ENCODE peak calls at places on chromosomes 12 and 14, in seven cellular contexts. D, N, Y, X, F, O and R are unnamed samples.

GRCh38 chr14:94051115-94051514 is 25.0 kb downstream of the OTUB2 start:
- DNase-seq in D (peak; percentile 34), O (peak; percentile 49), Y (no peak), N (peak; percentile 34), F (no peak), X (no peak), R (peak; percentile 59)

GRCh38 chr12:89919241-89919906 is 210.7 kb upstream of the ATP2B1 start:
- DNase-seq in F (no peak), X (no peak), N (no peak), Y (no peak), O (no peak), D (no peak), R (no peak)

GRCh38 chr12:106170285-106170684 is 31.5 kb upstream of the NUAK1 start:
- DNase-seq in N (peak; percentile 82), O (no peak), X (no peak), D (no peak), F (no peak), Y (no peak), R (no peak)

GRCh38 chr14:50453869-50454268 is 57.2 kb upstream of the CDKL1 start:
- DNase-seq in O (no peak), Y (no peak), X (no peak), F (no peak), D (no peak), N (no peak), R (no peak)

GRCh38 chr12:53486730-53487487 is 12.3 kb downstream of the MAP3K12 start:
- DNase-seq in N (no peak), O (no peak), F (no peak), Y (no peak), D (no peak), X (no peak), R (no peak)

GRCh38 chr12:118044577-118044976 is 16.4 kb downstream of the WSB2 start:
- DNase-seq in F (no peak), N (no peak), D (no peak), O (no peak), Y (no peak), X (no peak), R (no peak)

GRCh38 chr12:120820885-120821510 is 83.2 kb downstream of the SPPL3 start:
- DNase-seq in X (no peak), O (no peak), Y (no peak), N (no peak), F (peak; percentile 34), D (no peak), R (no peak)

GRCh38 chr14:38255408-38255672 is 553 bp downstream of the CLEC14A start:
- DNase-seq in D (peak; percentile 71), X (no peak), O (peak; percentile 16), Y (no peak), F (no peak), N (peak; percentile 24), R (no peak)

GRCh38 chr12:122354958-122355641 is 67.4 kb downstream of the CLIP1 start:
- DNase-seq in D (no peak), X (no peak), O (no peak), Y (no peak), F (no peak), N (no peak), R (no peak)

GRCh38 chr14:96309907-96310330 is 53.2 kb downstream of the ATG2B start:
- DNase-seq in F (no peak), Y (no peak), O (no peak), N (no peak), X (no peak), D (no peak), R (no peak)

GRCh38 chr14:30195946-30196345 is 268.3 kb upstream of the PRKD1 start:
- DNase-seq in X (no peak), O (no peak), Y (no peak), D (no peak), F (no peak), N (peak; percentile 23), R (no peak)

GRCh38 chr14:94640721-94641631 is 28.8 kb downstream of the SERPINA3 start:
- DNase-seq in O (no peak), X (no peak), F (no peak), Y (no peak), D (no peak), N (no peak), R (peak; percentile 54)

GRCh38 chr14:68210729-68211299 is 391.2 kb downstream of the RAD51B start:
- DNase-seq in F (peak; percentile 7), N (peak; percentile 73), X (peak; percentile 6), O (peak; percentile 16), Y (no peak), D (no peak), R (peak; percentile 43)

GRCh38 chr12:848519-849191 is 96.3 kb downstream of the WNK1 start:
- DNase-seq in N (no peak), F (no peak), O (no peak), Y (no peak), X (no peak), D (no peak), R (no peak)

GRCh38 chr12:29518407-29518806 is 20.9 kb upstream of the OVCH1 start:
- DNase-seq in N (no peak), X (no peak), O (no peak), D (no peak), F (no peak), Y (no peak), R (no peak)

GRCh38 chr14:70622111-70622712 is 19.5 kb upstream of the TTC9 start:
- DNase-seq in D (no peak), X (peak; percentile 13), Y (no peak), O (no peak), N (peak; percentile 51), F (peak; percentile 52), R (no peak)

GRCh38 chr12:4909734-4910501 is at the start of gene KCNA1:
- DNase-seq in X (no peak), O (no peak), D (peak; percentile 68), F (no peak), Y (no peak), N (peak; percentile 53), R (no peak)

GRCh38 chr12:2256453-2256852 is 203.7 kb downstream of the CACNA1C start:
- DNase-seq in F (no peak), X (no peak), D (no peak), N (no peak), O (no peak), Y (no peak), R (no peak)

GRCh38 chr12:19404232-19404880 is 34.9 kb upstream of the AEBP2 start:
- DNase-seq in D (no peak), N (no peak), Y (no peak), O (no peak), X (no peak), F (no peak), R (no peak)

GRCh38 chr14:98931911-98932310 is 340.1 kb downstream of the BCL11B start:
- DNase-seq in D (no peak), X (peak; percentile 25), Y (no peak), O (no peak), F (peak; percentile 62), N (no peak), R (no peak)

GRCh38 chr14:28830115-28830534 is 63.5 kb downstream of the FOXG1 start:
- DNase-seq in D (no peak), Y (no peak), O (no peak), N (no peak), X (no peak), F (no peak), R (no peak)

GRCh38 chr12:109695420-109695819 is 18.2 kb upstream of the FAM222A start:
- DNase-seq in N (no peak), X (no peak), F (no peak), Y (no peak), D (no peak), O (no peak), R (no peak)

GRCh38 chr14:73718742-73719251 is 4.6 kb upstream of the PNMA1 start:
- DNase-seq in O (no peak), Y (no peak), F (no peak), N (no peak), D (no peak), X (no peak), R (no peak)

GRCh38 chr12:112905451-112906089 is 1.2 kb upstream of the OAS1 start:
- DNase-seq in D (peak; percentile 15), X (no peak), N (peak; percentile 2), F (no peak), Y (no peak), O (no peak), R (no peak)

GRCh38 chr12:92623386-92623785 is 79.4 kb upstream of the PLEKHG7 start:
- DNase-seq in Y (no peak), N (no peak), O (no peak), F (no peak), D (no peak), X (no peak), R (no peak)

GRCh38 chr14:102188187-102188586 is 48.5 kb downstream of the WDR20 start:
- DNase-seq in O (no peak), X (no peak), D (peak; percentile 37), N (no peak), F (no peak), Y (no peak), R (no peak)

GRCh38 chr14:91282954-91283645 is 38.6 kb upstream of the GPR68 start:
- DNase-seq in F (no peak), Y (no peak), N (no peak), D (no peak), O (no peak), X (no peak), R (no peak)

GRCh38 chr14:68144051-68144681 is 324.6 kb downstream of the RAD51B start:
- DNase-seq in X (no peak), F (no peak), D (no peak), O (no peak), N (no peak), Y (peak; percentile 64), R (peak; percentile 31)

GRCh38 chr12:57836442-57837375 is 9.8 kb downstream of the CTDSP2 start:
- DNase-seq in Y (peak; percentile 80), N (peak; percentile 81), D (no peak), F (no peak), O (peak; percentile 91), X (no peak), R (peak; percentile 77)